ENCODE peak calls at places on chromosome 16, in four cellular contexts. N, M, W and P are unnamed samples.

GRCh38 chr16:66682271-66682670 is 14.3 kb downstream of the CMTM4 start:
- DNase-seq in N (no peak), M (no peak), W (no peak), P (no peak)

GRCh38 chr16:81175325-81175891 is 63.1 kb upstream of the BCO1 start:
- DNase-seq in N (no peak), M (no peak), W (peak), P (no peak)

GRCh38 chr16:64712027-64712426 is 409.8 kb downstream of the CDH11 start:
- DNase-seq in N (no peak), M (no peak), W (no peak), P (no peak)

GRCh38 chr16:51129105-51129504 is 22.0 kb downstream of the SALL1 start:
- DNase-seq in N (no peak), M (no peak), W (no peak), P (no peak)

GRCh38 chr16:72013389-72013788 is 4.8 kb downstream of the DHODH start:
- DNase-seq in N (no peak), M (no peak), W (no peak), P (no peak)

GRCh38 chr16:47285001-47285400 is 141.3 kb upstream of the NETO2 start:
- DNase-seq in N (no peak), M (no peak), W (no peak), P (no peak)

GRCh38 chr16:49781401-49781800 is 74.5 kb downstream of the ZNF423 start:
- DNase-seq in N (no peak), M (no peak), W (no peak), P (no peak)

GRCh38 chr16:85528528-85529387 is 84.4 kb upstream of the GSE1 start:
- DNase-seq in N (no peak), M (peak), W (no peak), P (no peak)

GRCh38 chr16:77675464-77676324 is 46.6 kb upstream of the NUDT7 start:
- DNase-seq in N (peak), M (peak), W (peak), P (peak)

GRCh38 chr16:680967-681745 is 946 bp downstream of the STUB1 start:
- DNase-seq in N (no peak), M (no peak), W (peak), P (no peak)

GRCh38 chr16:88534731-88535141 is 35.5 kb upstream of the ZC3H18 start:
- DNase-seq in N (no peak), M (peak), W (peak), P (no peak)

GRCh38 chr16:23385441-23385840 is 67.5 kb downstream of the COG7 start:
- DNase-seq in N (no peak), M (no peak), W (no peak), P (no peak)

GRCh38 chr16:85750021-85750826 is 672 bp downstream of the C16orf74 start:
- DNase-seq in N (peak), M (peak), W (no peak), P (no peak)

GRCh38 chr16:30353438-30354129 is 1.5 kb downstream of the CD2BP2 start:
- DNase-seq in N (no peak), M (no peak), W (no peak), P (no peak)